ENCODE peak calls at places on chromosomes 3 and 15, in four cellular contexts. Y, X, Q and E are unnamed samples.
A peak's percentile ranks its signal among the peaks of the same experiment; 100 is the strongest.

GRCh38 chr15:70036585-70037343 is 61.0 kb downstream of the TLE3 start:
- DNase-seq in Y (peak; percentile 88), X (peak; percentile 32), Q (no peak), E (no peak)

GRCh38 chr3:188832146-188832545 is 339.6 kb upstream of the TPRG1 start:
- DNase-seq in Y (no peak), X (no peak), Q (no peak), E (no peak)

GRCh38 chr15:88649286-88649733 is 10.5 kb downstream of the ISG20 start:
- DNase-seq in Y (no peak), X (no peak), Q (peak; percentile 99), E (no peak)

GRCh38 chr3:126464093-126464492 is 11.6 kb downstream of the ZXDC start:
- DNase-seq in Y (no peak), X (no peak), Q (no peak), E (no peak)

GRCh38 chr15:100779331-100780207 is 100.1 kb upstream of the ALDH1A3 start:
- DNase-seq in Y (no peak), X (no peak), Q (no peak), E (no peak)

GRCh38 chr15:100463515-100463914 is 65.2 kb downstream of the CERS3 start:
- DNase-seq in Y (no peak), X (no peak), Q (no peak), E (no peak)

GRCh38 chr3:128515967-128516366 is 23.0 kb upstream of the GATA2 start:
- DNase-seq in Y (no peak), X (no peak), Q (no peak), E (no peak)

GRCh38 chr15:77474987-77475385 is 54.3 kb downstream of the HMG20A start:
- DNase-seq in Y (no peak), X (no peak), Q (no peak), E (no peak)

GRCh38 chr15:58566029-58566428 is 134.2 kb downstream of the LIPC start:
- DNase-seq in Y (no peak), X (no peak), Q (no peak), E (no peak)

GRCh38 chr3:126706631-126707030 is 2.6 kb downstream of the CHCHD6 start:
- DNase-seq in Y (no peak), X (no peak), Q (no peak), E (no peak)

GRCh38 chr3:105930733-105931132 is 61.9 kb upstream of the CBLB start:
- DNase-seq in Y (no peak), X (no peak), Q (no peak), E (no peak)

GRCh38 chr15:71443538-71443937 is 328.3 kb downstream of the THSD4 start:
- DNase-seq in Y (no peak), X (peak; percentile 53), Q (peak; percentile 51), E (peak; percentile 47)

GRCh38 chr3:110984456-110985250 is 87.0 kb upstream of the NECTIN3 start:
- DNase-seq in Y (no peak), X (no peak), Q (no peak), E (no peak)

GRCh38 chr3:183764854-183765731 is 60.3 kb downstream of the MAP6D1 start:
- DNase-seq in Y (no peak), X (no peak), Q (peak; percentile 77), E (no peak)

GRCh38 chr3:150370129-150370602 is 37.9 kb upstream of the TSC22D2 start:
- DNase-seq in Y (no peak), X (peak; percentile 56), Q (peak; percentile 97), E (peak; percentile 95)

GRCh38 chr15:48721061-48721810 is 75.7 kb upstream of the FBN1 start:
- DNase-seq in Y (no peak), X (no peak), Q (peak; percentile 33), E (no peak)

GRCh38 chr3:170046269-170047132 is 8.7 kb downstream of the GPR160 start:
- DNase-seq in Y (no peak), X (no peak), Q (no peak), E (no peak)

GRCh38 chr3:169546368-169546767 is 117.1 kb downstream of the MECOM start:
- DNase-seq in Y (no peak), X (no peak), Q (no peak), E (no peak)

GRCh38 chr3:47758261-47759025 is 23.2 kb downstream of the SMARCC1 start:
- DNase-seq in Y (no peak), X (no peak), Q (no peak), E (no peak)

GRCh38 chr15:58490405-58491150 is 58.8 kb downstream of the LIPC start:
- DNase-seq in Y (no peak), X (no peak), Q (no peak), E (no peak)

GRCh38 chr3:182682263-182683229 is 110.8 kb upstream of the ATP11B start:
- DNase-seq in Y (peak; percentile 5), X (peak; percentile 53), Q (peak; percentile 10), E (peak; percentile 51)

DNA sequence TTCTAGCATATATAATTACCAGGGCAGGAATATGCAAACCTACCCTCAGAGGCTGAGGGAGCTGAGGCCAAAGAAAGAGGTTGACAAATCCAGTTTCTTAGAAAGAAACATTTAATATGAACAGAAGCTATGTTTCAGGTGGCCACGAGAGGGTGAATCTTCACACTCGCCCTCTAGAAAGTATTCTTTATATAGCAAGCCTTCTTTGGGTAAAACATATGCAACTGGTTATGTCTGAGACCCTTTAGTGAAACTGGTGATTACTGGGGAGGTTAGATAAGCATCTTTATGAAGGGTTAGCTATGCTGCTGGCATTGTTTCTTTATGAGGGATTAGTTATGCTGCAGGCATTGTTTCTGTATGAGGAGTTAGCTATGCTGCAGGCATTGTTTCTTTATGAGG is 50.7 kb upstream of the GOLGA6L2 start:
- DNase-seq in Y (no peak), X (peak; percentile 11), Q (no peak), E (no peak)
- TF ChIP-seq CTCF in Y (peak; percentile 19), X (peak; percentile 42), Q (no peak), E (peak; percentile 59)

GRCh38 chr3:104323226-104323625 is 1043.5 kb upstream of the ALCAM start:
- DNase-seq in Y (no peak), X (no peak), Q (no peak), E (peak; percentile 22)
- TF ChIP-seq POLR2A in Y (no peak), X (no peak), Q (no peak), E (no peak)

GRCh38 chr3:141426404-141427034 is 58.2 kb downstream of the ZBTB38 start:
- DNase-seq in Y (no peak), X (peak; percentile 30), Q (peak; percentile 79), E (no peak)
- TF ChIP-seq RFX5 in Y (no peak), X (no peak), Q (no peak), E (no peak)

DNA sequence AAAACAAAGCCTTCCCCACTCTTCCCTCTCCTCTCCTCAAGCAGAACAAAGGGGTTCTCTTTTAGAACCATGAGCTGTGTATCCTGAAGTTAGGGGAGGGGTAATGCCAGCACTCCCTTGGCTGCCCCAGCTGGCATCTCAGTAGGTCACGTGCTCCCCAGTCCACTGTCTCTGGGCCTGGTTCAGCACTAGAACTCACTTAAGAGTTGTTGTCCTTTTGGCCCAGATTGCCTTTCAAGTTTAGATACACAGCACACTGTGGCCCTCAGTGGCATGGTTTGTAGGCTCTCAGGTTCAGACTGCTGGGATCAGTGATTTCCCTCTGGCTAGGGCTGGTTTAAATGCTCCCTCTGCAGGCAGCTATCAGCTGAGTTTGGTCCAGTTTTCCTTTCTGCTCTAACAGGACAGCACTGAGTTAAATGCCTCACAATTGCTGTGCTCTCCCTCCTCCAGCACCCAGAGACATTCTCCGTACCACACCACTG is 188.4 kb upstream of the ST8SIA2 start:
- DNase-seq in Y (no peak), X (no peak), Q (no peak), E (no peak)
- TF ChIP-seq CTCF in Y (peak; percentile 16), X (no peak), Q (no peak), E (no peak)

DNA sequence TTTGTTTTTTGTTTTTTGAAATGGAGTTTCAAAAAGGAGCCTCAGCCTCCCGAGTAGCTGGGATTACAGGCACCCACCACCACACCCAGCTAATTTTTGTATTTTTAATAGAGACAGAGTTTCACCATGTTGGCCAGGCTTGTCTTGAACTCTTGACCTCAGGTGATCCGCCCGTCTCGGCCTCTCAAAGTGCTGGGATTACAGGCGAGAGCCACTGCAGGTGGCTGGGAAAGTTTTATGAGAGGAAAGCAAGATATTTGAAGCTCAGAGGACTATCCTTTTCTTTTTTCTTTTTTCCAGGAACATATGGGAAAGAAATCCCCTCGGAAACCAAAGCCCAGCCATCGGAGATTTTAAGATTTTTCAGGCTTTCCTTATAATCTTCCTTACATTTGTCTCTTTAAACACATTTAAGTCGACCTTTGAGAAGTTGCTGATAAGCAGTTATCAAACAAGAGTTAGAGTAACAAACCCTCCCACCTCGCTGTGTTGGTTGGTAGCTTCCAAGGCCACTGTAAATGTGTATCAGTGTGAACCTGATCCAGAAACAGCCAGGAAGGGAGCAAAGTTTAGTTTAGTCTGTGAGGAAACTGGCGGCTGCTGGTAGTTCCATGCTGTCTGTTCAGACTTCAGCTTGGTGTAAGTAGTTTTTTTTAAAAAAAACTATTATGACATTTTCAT is 34.5 kb upstream of the MAP3K13 start:
- DNase-seq in Y (no peak), X (no peak), Q (no peak), E (no peak)
- TF ChIP-seq POLR2A in Y (no peak), X (no peak), Q (no peak), E (no peak)

GRCh38 chr3:131655076-131655685 is 152.4 kb upstream of the MRPL3 start:
- DNase-seq in Y (no peak), X (no peak), Q (no peak), E (no peak)
- TF ChIP-seq RFX5 in Y (no peak), X (no peak), Q (no peak), E (no peak)